ENCODE peak calls at places on chromosome 4, in nine cellular contexts. H is occipital lobe; D is cardiac muscle cell; G is T-helper 1 cell; L is CD8-positive, alpha-beta memory T cell; Y is GM12892; K is heart left ventricle; M is NCI-H82; T is fibroblast of gingiva. U is an unnamed sample.

GRCh38 chr4:40629401-40630334 is at the start of gene RBM47:
- DNase-seq in L (no peak), G (peak), T (peak), M (peak), D (peak), K (peak), H (peak), Y (peak), U (peak)

GRCh38 chr4:116016201-116016600 is 902.8 kb upstream of the NDST4 start:
- DNase-seq in G (no peak), Y (no peak), M (no peak), H (no peak), K (peak), L (no peak), T (no peak), D (no peak), U (peak)

GRCh38 chr4:98473046-98473445 is 185.4 kb downstream of the TSPAN5 start:
- DNase-seq in G (peak), Y (no peak), K (no peak), T (peak), D (no peak), H (no peak), M (no peak), L (no peak), U (peak)

GRCh38 chr4:95155759-95156451 is 392.9 kb downstream of the UNC5C start:
- DNase-seq in G (peak), M (peak), Y (no peak), D (peak), L (no peak), K (no peak), T (no peak), H (no peak), U (peak)

GRCh38 chr4:159013692-159014091 is 89.2 kb upstream of the RAPGEF2 start:
- DNase-seq in L (no peak), H (no peak), G (no peak), Y (no peak), T (no peak), K (no peak), D (no peak), M (no peak), U (no peak)

GRCh38 chr4:146957252-146957651 is 11.6 kb upstream of the TTC29 start:
- DNase-seq in Y (no peak), K (no peak), G (no peak), D (no peak), H (no peak), T (peak), M (no peak), L (no peak), U (peak)

GRCh38 chr4:65535128-65535527 is 135.2 kb downstream of the EPHA5 start:
- DNase-seq in K (no peak), L (no peak), T (no peak), G (no peak), M (peak), Y (no peak), H (no peak), D (no peak), U (no peak)

GRCh38 chr4:169861592-169861991 is 103.8 kb upstream of the HPF1 start:
- DNase-seq in K (no peak), G (no peak), L (no peak), H (no peak), M (no peak), Y (no peak), D (no peak), T (no peak), U (no peak)

GRCh38 chr4:108596389-108596788 is 24.0 kb upstream of the RPL34 start:
- DNase-seq in H (no peak), M (no peak), D (no peak), K (no peak), L (no peak), T (no peak), G (no peak), Y (no peak), U (no peak)

GRCh38 chr4:112523008-112523440 is 7.0 kb upstream of the NEUROG2 start:
- DNase-seq in H (no peak), G (peak), Y (no peak), D (peak), L (no peak), M (peak), K (no peak), T (peak), U (no peak)

GRCh38 chr4:176340871-176341685 is 21.3 kb downstream of the SPCS3 start:
- DNase-seq in T (peak), L (no peak), K (no peak), M (peak), D (peak), H (no peak), G (peak), Y (no peak), U (peak)

GRCh38 chr4:99832854-99833253 is 16.2 kb downstream of the DAPP1 start:
- DNase-seq in M (no peak), K (no peak), H (no peak), Y (no peak), L (no peak), G (no peak), D (no peak), T (peak), U (no peak)

GRCh38 chr4:152680988-152681731 is 1.4 kb upstream of the TMEM154 start:
- DNase-seq in D (no peak), G (peak), T (no peak), Y (no peak), L (no peak), M (no peak), H (no peak), K (no peak), U (peak)

GRCh38 chr4:18389118-18389517 is 367.6 kb upstream of the LCORL start:
- DNase-seq in Y (no peak), T (no peak), H (no peak), D (no peak), K (no peak), G (no peak), L (no peak), M (no peak), U (no peak)

GRCh38 chr4:142532054-142532453 is 314.0 kb downstream of the INPP4B start:
- DNase-seq in M (no peak), L (no peak), K (no peak), G (no peak), D (peak), Y (no peak), H (no peak), T (no peak), U (no peak)